ENCODE peak calls at places on chromosomes 13 and 19, in ten cellular contexts. O, C, Z, U, I, F, K, X, E and A are unnamed samples.

GRCh38 chr19:45455707-45456499 is 11.9 kb upstream of the FOSB start:
- DNase-seq in O (peak), C (peak), Z (peak), U (peak), I (peak), F (peak), K (no peak), X (peak), E (peak), A (peak)

GRCh38 chr13:80737513-80737912 is 396.6 kb upstream of the SPRY2 start:
- DNase-seq in O (no peak), C (no peak), Z (peak), U (no peak), I (no peak), F (no peak), K (no peak), X (no peak), E (no peak), A (no peak)

GRCh38 chr13:33195693-33196464 is 89.7 kb downstream of the STARD13 start:
- DNase-seq in O (no peak), C (no peak), Z (no peak), U (no peak), I (no peak), F (no peak), K (no peak), X (no peak), E (no peak), A (no peak)

GRCh38 chr19:17893766-17894165 is 22.0 kb downstream of the SLC5A5 start:
- DNase-seq in O (no peak), C (no peak), Z (no peak), U (no peak), I (no peak), F (no peak), K (no peak), X (no peak), E (no peak), A (no peak)

GRCh38 chr19:37251308-37252229 is 33.6 kb downstream of the ZNF383 start:
- DNase-seq in O (peak), C (peak), Z (peak), U (peak), I (no peak), F (peak), K (peak), X (peak), E (peak), A (peak)

GRCh38 chr13:95262837-95263381 is 38.3 kb downstream of the ABCC4 start:
- DNase-seq in O (no peak), C (no peak), Z (no peak), U (no peak), I (no peak), F (no peak), K (no peak), X (no peak), E (no peak), A (no peak)

GRCh38 chr13:26021516-26021915 is 30.3 kb downstream of the SHISA2 start:
- DNase-seq in O (no peak), C (no peak), Z (no peak), U (no peak), I (no peak), F (no peak), K (no peak), X (no peak), E (peak), A (no peak)

GRCh38 chr19:47861630-47862029 is 2.6 kb downstream of the TPRX2 start:
- DNase-seq in O (no peak), C (no peak), Z (no peak), U (no peak), I (no peak), F (no peak), K (no peak), X (no peak), E (no peak), A (no peak)

GRCh38 chr19:50994129-50994528 is 7.3 kb downstream of the KLK8 start:
- DNase-seq in O (peak), C (no peak), Z (no peak), U (no peak), I (no peak), F (no peak), K (no peak), X (no peak), E (no peak), A (no peak)

GRCh38 chr19:15231256-15231655 is 992 bp downstream of the EPHX3 start:
- DNase-seq in O (no peak), C (no peak), Z (no peak), U (no peak), I (no peak), F (no peak), K (no peak), X (no peak), E (no peak), A (no peak)